ENCODE peak calls at places on chromosomes 11 and 22, in five cellular contexts. One of them, this sample, is unnamed.

GRCh38 chr11:12180257-12181205 is 70.1 kb downstream of the MICAL2 start:
- DNase-seq in fibroblast of lung: peak; percentile 70
- DNase-seq in endodermal cell: no peak
- DNase-seq in heart left ventricle: no peak
- DNase-seq in AG09319: no peak
- DNase-seq in this sample: no peak

GRCh38 chr11:134120921-134121526 is 52.2 kb downstream of the JAM3 start:
- DNase-seq in fibroblast of lung: peak; percentile 64
- DNase-seq in endodermal cell: no peak
- DNase-seq in heart left ventricle: peak; percentile 62
- DNase-seq in AG09319: peak; percentile 19
- DNase-seq in this sample: no peak

GRCh38 chr11:89456681-89457080 is 34.5 kb downstream of the NOX4 start:
- DNase-seq in fibroblast of lung: no peak
- DNase-seq in endodermal cell: no peak
- DNase-seq in heart left ventricle: no peak
- DNase-seq in AG09319: no peak
- DNase-seq in this sample: no peak

GRCh38 chr11:73393479-73394415 is 17.5 kb downstream of the RELT start:
- DNase-seq in fibroblast of lung: peak; percentile 73
- DNase-seq in endodermal cell: peak; percentile 94
- DNase-seq in heart left ventricle: peak; percentile 87
- DNase-seq in AG09319: no peak
- DNase-seq in this sample: no peak

GRCh38 chr11:65116370-65117205 is 913 bp downstream of the ZNHIT2 start:
- DNase-seq in fibroblast of lung: peak; percentile 82
- DNase-seq in endodermal cell: peak; percentile 80
- DNase-seq in heart left ventricle: no peak
- DNase-seq in AG09319: no peak
- DNase-seq in this sample: no peak

GRCh38 chr11:46202696-46203391 is 74.6 kb upstream of the CREB3L1 start:
- DNase-seq in fibroblast of lung: no peak
- DNase-seq in endodermal cell: no peak
- DNase-seq in heart left ventricle: no peak
- DNase-seq in AG09319: no peak
- DNase-seq in this sample: no peak

GRCh38 chr11:100918551-100919500 is 210.8 kb downstream of the PGR start:
- DNase-seq in fibroblast of lung: peak; percentile 42
- DNase-seq in endodermal cell: no peak
- DNase-seq in heart left ventricle: no peak
- DNase-seq in AG09319: no peak
- DNase-seq in this sample: no peak

GRCh38 chr11:65293909-65294381 is 20.7 kb upstream of the CDC42EP2 start:
- DNase-seq in fibroblast of lung: no peak
- DNase-seq in endodermal cell: no peak
- DNase-seq in heart left ventricle: no peak
- DNase-seq in AG09319: no peak
- DNase-seq in this sample: no peak

GRCh38 chr22:48491451-48491941 is 1336.2 kb downstream of the BRD1 start:
- DNase-seq in fibroblast of lung: no peak
- DNase-seq in endodermal cell: peak; percentile 72
- DNase-seq in heart left ventricle: peak; percentile 40
- DNase-seq in AG09319: no peak
- DNase-seq in this sample: no peak

GRCh38 chr22:19239464-19239863 is 52.1 kb downstream of the CLTCL1 start:
- DNase-seq in fibroblast of lung: no peak
- DNase-seq in endodermal cell: no peak
- DNase-seq in heart left ventricle: no peak
- DNase-seq in AG09319: no peak
- DNase-seq in this sample: no peak

GRCh38 chr11:64096835-64097234 is 61.1 kb downstream of the FLRT1 start:
- DNase-seq in fibroblast of lung: no peak
- DNase-seq in endodermal cell: no peak
- DNase-seq in heart left ventricle: no peak
- DNase-seq in AG09319: no peak
- DNase-seq in this sample: no peak

GRCh38 chr11:75668508-75669297 is at the start of gene MAP6:
- DNase-seq in fibroblast of lung: peak; percentile 11
- DNase-seq in endodermal cell: peak; percentile 82
- DNase-seq in heart left ventricle: peak; percentile 67
- DNase-seq in AG09319: no peak
- DNase-seq in this sample: no peak

GRCh38 chr11:117970400-117971024 is 15.7 kb upstream of the IL10RA start:
- DNase-seq in fibroblast of lung: no peak
- DNase-seq in endodermal cell: no peak
- DNase-seq in heart left ventricle: no peak
- DNase-seq in AG09319: no peak
- DNase-seq in this sample: no peak

DNA sequence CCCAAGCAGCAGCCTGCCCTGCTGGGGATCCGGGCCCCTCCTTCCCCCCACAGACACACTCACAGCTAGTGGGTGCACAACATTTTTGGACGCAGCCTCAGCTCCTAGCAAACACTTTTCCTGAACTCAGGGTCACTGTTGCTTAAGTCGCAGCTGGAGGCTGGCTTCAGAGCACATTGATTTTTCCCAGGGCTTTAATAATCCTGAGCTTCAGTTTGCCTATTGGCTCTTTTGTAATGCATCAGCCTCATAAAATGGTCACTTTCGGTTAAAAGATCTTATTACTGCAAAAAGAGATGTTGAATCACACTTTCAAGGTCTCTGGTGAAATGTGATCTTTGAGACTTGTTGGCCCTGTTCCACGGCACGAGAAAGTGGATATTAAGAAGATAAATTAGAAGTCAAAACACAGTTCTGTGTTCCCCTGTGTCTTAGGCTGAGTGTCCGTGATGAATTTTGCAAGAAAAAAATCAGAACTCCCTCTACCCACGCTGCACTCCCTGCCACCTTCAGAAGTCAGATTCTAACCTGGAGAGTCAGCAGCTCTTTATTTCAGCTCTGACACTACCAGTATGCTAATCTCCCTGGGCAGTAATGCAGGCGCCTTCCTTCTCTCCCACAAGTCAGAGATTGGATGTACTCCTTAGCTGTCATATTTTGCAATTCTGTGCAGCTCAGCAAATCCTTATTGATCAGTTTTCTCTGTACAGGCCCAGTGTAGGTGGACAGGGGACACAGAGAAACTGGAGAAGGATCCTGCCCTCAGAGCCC is 158.2 kb upstream of the E2F8 start:
- DNase-seq in fibroblast of lung: peak; percentile 39
- DNase-seq in endodermal cell: peak; percentile 14
- DNase-seq in heart left ventricle: no peak
- DNase-seq in AG09319: peak; percentile 52
- DNase-seq in this sample: peak; percentile 59
- TF ChIP-seq CTCF in fibroblast of lung: no peak
- TF ChIP-seq CTCF in endodermal cell: no peak
- TF ChIP-seq CTCF in heart left ventricle: no peak
- TF ChIP-seq CTCF in AG09319: no peak
- TF ChIP-seq CTCF in this sample: no peak

GRCh38 chr11:83285771-83286528 is at the start of gene CCDC90B:
- DNase-seq in fibroblast of lung: peak; percentile 98
- DNase-seq in endodermal cell: peak; percentile 98
- DNase-seq in heart left ventricle: peak; percentile 95
- DNase-seq in AG09319: peak; percentile 93
- DNase-seq in this sample: peak; percentile 84
- TF ChIP-seq CTCF in fibroblast of lung: no peak
- TF ChIP-seq CTCF in endodermal cell: no peak
- TF ChIP-seq CTCF in heart left ventricle: no peak
- TF ChIP-seq CTCF in AG09319: no peak
- TF ChIP-seq CTCF in this sample: no peak

GRCh38 chr22:24117942-24118341 is 63.3 kb upstream of the SUSD2 start:
- DNase-seq in fibroblast of lung: no peak
- DNase-seq in endodermal cell: peak; percentile 76
- DNase-seq in heart left ventricle: peak; percentile 39
- DNase-seq in AG09319: no peak
- DNase-seq in this sample: no peak
- TF ChIP-seq CTCF in fibroblast of lung: no peak
- TF ChIP-seq CTCF in endodermal cell: peak; percentile 44
- TF ChIP-seq CTCF in heart left ventricle: no peak
- TF ChIP-seq CTCF in AG09319: no peak
- TF ChIP-seq CTCF in this sample: no peak

DNA sequence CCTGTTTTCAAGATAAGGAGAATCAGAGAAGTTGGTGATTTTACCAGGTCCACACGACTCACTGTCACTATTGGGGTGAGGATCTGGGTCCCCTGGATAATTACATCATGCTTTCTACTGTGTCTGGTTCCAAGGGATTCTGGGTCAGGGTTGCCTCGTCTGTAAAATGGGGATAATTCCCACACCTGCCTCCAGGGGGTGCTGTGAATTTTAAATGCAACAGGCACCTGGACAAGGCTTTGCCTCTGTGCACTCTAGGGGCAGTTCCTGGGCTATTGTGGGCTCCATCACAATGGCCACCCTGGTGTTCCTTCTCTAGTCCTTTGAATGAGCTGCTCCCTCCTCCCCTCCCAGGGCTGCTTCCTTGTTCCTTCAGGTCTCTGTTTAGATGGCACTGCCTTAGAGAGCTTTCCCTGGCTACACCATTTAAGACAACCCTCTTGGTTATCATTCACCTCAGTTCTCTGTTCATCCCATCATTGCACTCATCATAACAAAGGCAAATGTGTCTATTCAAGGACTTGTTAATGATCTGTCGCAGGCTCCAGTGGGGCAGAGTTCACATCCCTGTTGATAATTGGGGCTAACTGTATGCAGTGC is 178.6 kb downstream of the MIAT start:
- DNase-seq in fibroblast of lung: no peak
- DNase-seq in endodermal cell: peak; percentile 94
- DNase-seq in heart left ventricle: no peak
- DNase-seq in AG09319: no peak
- DNase-seq in this sample: no peak
- TF ChIP-seq CTCF in fibroblast of lung: peak; percentile 44
- TF ChIP-seq CTCF in endodermal cell: peak; percentile 92
- TF ChIP-seq CTCF in heart left ventricle: peak; percentile 63
- TF ChIP-seq CTCF in AG09319: peak; percentile 45
- TF ChIP-seq CTCF in this sample: peak; percentile 28

GRCh38 chr11:61482513-61482912 is 26.0 kb upstream of the LRRC10B start:
- DNase-seq in fibroblast of lung: no peak
- DNase-seq in endodermal cell: peak; percentile 95
- DNase-seq in heart left ventricle: no peak
- DNase-seq in AG09319: no peak
- DNase-seq in this sample: no peak
- TF ChIP-seq CTCF in fibroblast of lung: peak; percentile 42
- TF ChIP-seq CTCF in endodermal cell: peak; percentile 87
- TF ChIP-seq CTCF in heart left ventricle: peak; percentile 42
- TF ChIP-seq CTCF in AG09319: peak; percentile 59
- TF ChIP-seq CTCF in this sample: peak; percentile 76

This sample was measured in AG04449.